ENCODE peak calls at places on chromosomes 16 and 17, in five cellular contexts. J, Y, I, X and H are unnamed samples.

GRCh38 chr17:81249233-81250040 is 10.3 kb downstream of the NDUFAF8 start:
- DNase-seq in J (no peak), I (no peak), Y (no peak), X (no peak), H (no peak)

GRCh38 chr16:19443659-19444058 is 26.0 kb downstream of the TMC5 start:
- DNase-seq in X (no peak), Y (no peak), I (no peak), J (no peak), H (no peak)

GRCh38 chr17:82497483-82498405 is 21.8 kb upstream of the FOXK2 start:
- DNase-seq in X (no peak), J (peak; percentile 62), Y (peak; percentile 28), I (peak; percentile 56), H (no peak)

GRCh38 chr16:683396-684066 is 603 bp downstream of the JMJD8 start:
- DNase-seq in I (no peak), X (no peak), Y (no peak), J (no peak), H (no peak)

GRCh38 chr17:60577147-60577925 is 22.7 kb upstream of the PPM1D start:
- DNase-seq in X (peak; percentile 53), J (peak; percentile 50), I (peak; percentile 68), Y (no peak), H (no peak)

GRCh38 chr17:52157603-52158449 is 688 bp downstream of the CA10 start:
- DNase-seq in Y (no peak), J (no peak), X (no peak), I (no peak), H (no peak)

GRCh38 chr16:25192096-25192495 is 24.7 kb upstream of the AQP8 start:
- DNase-seq in J (no peak), X (no peak), Y (no peak), I (no peak), H (no peak)

GRCh38 chr17:75697651-75698291 is 23.5 kb upstream of the ITGB4 start:
- DNase-seq in Y (no peak), J (peak; percentile 82), X (no peak), I (no peak), H (peak; percentile 82)

GRCh38 chr17:19239544-19239943 is 2.4 kb downstream of the EPN2 start:
- DNase-seq in Y (no peak), X (no peak), J (peak; percentile 16), I (no peak), H (no peak)

GRCh38 chr16:51131619-51132018 is 19.5 kb downstream of the SALL1 start:
- DNase-seq in J (no peak), I (no peak), X (no peak), Y (no peak), H (no peak)

GRCh38 chr17:68291836-68292688 is 767 bp downstream of the ARSG start:
- DNase-seq in Y (peak; percentile 85), X (no peak), I (peak; percentile 91), J (peak; percentile 69), H (no peak)

GRCh38 chr16:28587386-28587785 is 9.5 kb downstream of the SULT1A2 start:
- DNase-seq in Y (no peak), J (no peak), X (no peak), I (no peak), H (no peak)

GRCh38 chr16:4414187-4414909 is 2.0 kb downstream of the CORO7 start:
- DNase-seq in X (no peak), J (no peak), Y (peak; percentile 63), I (peak; percentile 94), H (no peak)

GRCh38 chr17:50482110-50482509 is 3.5 kb downstream of the RSAD1 start:
- DNase-seq in J (no peak), Y (no peak), X (no peak), I (no peak), H (no peak)

GRCh38 chr17:63714550-63715277 is 14.8 kb upstream of the LIMD2 start:
- DNase-seq in J (no peak), X (no peak), Y (no peak), I (no peak), H (no peak)

GRCh38 chr17:78448356-78448993 is 70.0 kb downstream of the PGS1 start:
- DNase-seq in I (no peak), J (no peak), Y (no peak), X (no peak), H (no peak)

GRCh38 chr17:2400474-2400866 is 390 bp downstream of the MNT start:
- DNase-seq in Y (peak; percentile 38), J (peak; percentile 63), X (no peak), I (peak; percentile 68), H (no peak)

GRCh38 chr17:10357768-10358167 is 15.0 kb downstream of the MYH13 start:
- DNase-seq in Y (no peak), J (peak; percentile 44), X (no peak), I (peak; percentile 10), H (no peak)

GRCh38 chr17:45138911-45139532 is 3.5 kb downstream of the ACBD4 start:
- DNase-seq in I (no peak), J (no peak), Y (no peak), X (no peak), H (no peak)

GRCh38 chr17:8745586-8746500 is 1.2 kb upstream of the CCDC42 start:
- DNase-seq in I (peak; percentile 58), X (peak; percentile 17), Y (peak; percentile 78), J (peak; percentile 67), H (no peak)

GRCh38 chr16:66486773-66487579 is 59.9 kb downstream of the BEAN1 start:
- DNase-seq in Y (no peak), I (no peak), J (no peak), X (peak; percentile 90), H (no peak)

GRCh38 chr16:21001262-21001661 is 100.7 kb downstream of the LYRM1 start:
- DNase-seq in J (peak; percentile 41), Y (no peak), X (peak; percentile 3), I (peak; percentile 17), H (no peak)

GRCh38 chr17:32805029-32805976 is 71.6 kb downstream of the MYO1D start:
- DNase-seq in Y (no peak), I (no peak), X (no peak), J (no peak), H (no peak)

GRCh38 chr16:71933913-71934696 is 38.8 kb downstream of the IST1 start:
- DNase-seq in X (no peak), I (no peak), J (no peak), Y (no peak), H (no peak)

GRCh38 chr17:18888766-18889290 is 30.9 kb downstream of the PRPSAP2 start:
- DNase-seq in J (no peak), Y (no peak), I (no peak), X (no peak), H (no peak)

GRCh38 chr17:82003411-82004381 is 19.0 kb downstream of the CENPX start:
- DNase-seq in Y (no peak), I (no peak), J (no peak), X (peak; percentile 69), H (no peak)

GRCh38 chr17:57913576-57914273 is 41.5 kb downstream of the CUEDC1 start:
- DNase-seq in Y (no peak), J (no peak), X (no peak), I (no peak), H (no peak)

GRCh38 chr16:80751167-80751566 is 53.2 kb downstream of the CDYL2 start:
- DNase-seq in Y (no peak), J (no peak), I (no peak), X (peak; percentile 27), H (peak; percentile 65)

GRCh38 chr17:41518789-41519449 is at the start of gene KRT15:
- DNase-seq in I (peak; percentile 9), X (no peak), Y (no peak), J (no peak), H (no peak)

GRCh38 chr17:64061157-64061898 is 40.9 kb upstream of the ICAM2 start:
- DNase-seq in Y (no peak), J (no peak), X (no peak), I (peak; percentile 54), H (no peak)

GRCh38 chr17:73261952-73262675 is 434 bp upstream of the CPSF4L start:
- DNase-seq in Y (no peak), I (no peak), X (no peak), J (peak; percentile 90), H (no peak)

GRCh38 chr17:13001991-13002615 is 15.7 kb downstream of the ELAC2 start:
- DNase-seq in X (no peak), Y (no peak), I (no peak), J (no peak), H (no peak)

GRCh38 chr16:84706856-84707255 is 7.1 kb downstream of the USP10 start:
- DNase-seq in J (no peak), X (no peak), Y (no peak), I (no peak), H (peak; percentile 85)

GRCh38 chr17:83200746-83201145 is 121.3 kb downstream of the METRNL start:
- DNase-seq in I (no peak), Y (no peak), J (peak; percentile 1), X (no peak), H (no peak)